ENCODE peak calls at places on chromosomes 11 and 22, in eight cellular contexts. J, Q, T, G, S, K, N and B are unnamed samples.

GRCh38 chr11:28736256-28736655 is 628.1 kb downstream of the METTL15 start:
- DNase-seq in J (no peak), Q (no peak), T (no peak), G (no peak), S (no peak), K (no peak), N (no peak), B (no peak)

GRCh38 chr11:63822438-63822837 is 9.2 kb downstream of the SPINDOC start:
- DNase-seq in J (no peak), Q (no peak), T (no peak), G (no peak), S (no peak), K (no peak), N (no peak), B (no peak)

GRCh38 chr11:109862808-109863207 is 230.4 kb upstream of the ZC3H12C start:
- DNase-seq in J (no peak), Q (no peak), T (no peak), G (no peak), S (no peak), K (no peak), N (no peak), B (no peak)

GRCh38 chr11:122343247-122343646 is 227.2 kb upstream of the BLID start:
- DNase-seq in J (no peak), Q (no peak), T (no peak), G (no peak), S (no peak), K (no peak), N (no peak), B (no peak)

GRCh38 chr11:93032580-93032979 is 63.1 kb downstream of the MTNR1B start:
- DNase-seq in J (no peak), Q (no peak), T (no peak), G (no peak), S (no peak), K (no peak), N (no peak), B (no peak)

GRCh38 chr11:8285796-8286195 is 22.1 kb upstream of the LMO1 start:
- DNase-seq in J (no peak), Q (no peak), T (no peak), G (no peak), S (no peak), K (no peak), N (no peak), B (no peak)

GRCh38 chr11:67416416-67417335 is 1.2 kb downstream of the CARNS1 start:
- DNase-seq in J (no peak), Q (no peak), T (no peak), G (no peak), S (peak), K (peak), N (no peak), B (no peak)

GRCh38 chr11:37171451-37171850 is 573.4 kb upstream of the RAG2 start:
- DNase-seq in J (no peak), Q (no peak), T (no peak), G (no peak), S (no peak), K (no peak), N (no peak), B (no peak)

GRCh38 chr11:2535673-2536439 is 91.0 kb downstream of the KCNQ1 start:
- DNase-seq in J (no peak), Q (no peak), T (no peak), G (no peak), S (no peak), K (no peak), N (no peak), B (no peak)

GRCh38 chr22:26890870-26891269 is 233.5 kb downstream of the MIAT start:
- DNase-seq in J (no peak), Q (no peak), T (no peak), G (no peak), S (no peak), K (peak), N (no peak), B (peak)